ENCODE peak calls at places on chromosomes 11 and 22, in nine cellular contexts. Y is Peyer's patch, O is AG04450, P is AG09309, B is colonic mucosa, G is heart right ventricle, K is MM.1S, J is neural progenitor cell, A is astrocyte of the spinal cord. E is an unnamed sample.

GRCh38 chr11:72229925-72230763 is 5.6 kb downstream of the INPPL1 start:
- DNase-seq in A (no peak), G (no peak), O (no peak), J (no peak), P (no peak), B (no peak), K (no peak), Y (peak), E (no peak)

GRCh38 chr22:19663286-19663815 is 51.0 kb upstream of the SEPTIN5 start:
- DNase-seq in A (peak), K (peak), J (no peak), B (peak), G (peak), P (peak), Y (no peak), O (peak), E (peak)

GRCh38 chr11:108788565-108789199 is 123.8 kb downstream of the DDX10 start:
- DNase-seq in B (no peak), J (peak), A (peak), Y (no peak), G (peak), O (no peak), P (peak), K (peak), E (peak)

GRCh38 chr11:1561266-1561665 is 10.8 kb downstream of the DUSP8 start:
- DNase-seq in Y (no peak), J (no peak), O (no peak), G (no peak), P (no peak), B (no peak), K (no peak), A (no peak), E (no peak)

GRCh38 chr22:35552186-35552842 is 11.7 kb downstream of the RASD2 start:
- DNase-seq in G (no peak), Y (peak), B (peak), K (peak), O (no peak), J (peak), A (peak), P (no peak), E (no peak)

GRCh38 chr11:114358711-114359110 is 41.6 kb downstream of the C11orf71 start:
- DNase-seq in P (no peak), Y (no peak), B (peak), K (no peak), A (no peak), J (no peak), O (no peak), G (no peak), E (no peak)

GRCh38 chr11:78731008-78731407 is 156.3 kb upstream of the NARS2 start:
- DNase-seq in P (no peak), Y (no peak), G (no peak), B (no peak), A (no peak), O (no peak), K (no peak), J (no peak), E (no peak)

GRCh38 chr11:118342503-118343161 is at the start of gene CD3D:
- DNase-seq in B (no peak), Y (peak), P (no peak), K (no peak), J (no peak), O (no peak), G (no peak), A (no peak), E (no peak)

GRCh38 chr11:74783241-74783871 is 34.7 kb downstream of the RNF169 start:
- DNase-seq in P (peak), A (peak), O (no peak), B (no peak), K (peak), J (no peak), Y (no peak), G (peak), E (no peak)

GRCh38 chr11:73192272-73192671 is 25.8 kb upstream of the P2RY2 start:
- DNase-seq in K (no peak), A (no peak), J (no peak), B (no peak), Y (peak), O (no peak), G (no peak), P (no peak), E (no peak)

DNA sequence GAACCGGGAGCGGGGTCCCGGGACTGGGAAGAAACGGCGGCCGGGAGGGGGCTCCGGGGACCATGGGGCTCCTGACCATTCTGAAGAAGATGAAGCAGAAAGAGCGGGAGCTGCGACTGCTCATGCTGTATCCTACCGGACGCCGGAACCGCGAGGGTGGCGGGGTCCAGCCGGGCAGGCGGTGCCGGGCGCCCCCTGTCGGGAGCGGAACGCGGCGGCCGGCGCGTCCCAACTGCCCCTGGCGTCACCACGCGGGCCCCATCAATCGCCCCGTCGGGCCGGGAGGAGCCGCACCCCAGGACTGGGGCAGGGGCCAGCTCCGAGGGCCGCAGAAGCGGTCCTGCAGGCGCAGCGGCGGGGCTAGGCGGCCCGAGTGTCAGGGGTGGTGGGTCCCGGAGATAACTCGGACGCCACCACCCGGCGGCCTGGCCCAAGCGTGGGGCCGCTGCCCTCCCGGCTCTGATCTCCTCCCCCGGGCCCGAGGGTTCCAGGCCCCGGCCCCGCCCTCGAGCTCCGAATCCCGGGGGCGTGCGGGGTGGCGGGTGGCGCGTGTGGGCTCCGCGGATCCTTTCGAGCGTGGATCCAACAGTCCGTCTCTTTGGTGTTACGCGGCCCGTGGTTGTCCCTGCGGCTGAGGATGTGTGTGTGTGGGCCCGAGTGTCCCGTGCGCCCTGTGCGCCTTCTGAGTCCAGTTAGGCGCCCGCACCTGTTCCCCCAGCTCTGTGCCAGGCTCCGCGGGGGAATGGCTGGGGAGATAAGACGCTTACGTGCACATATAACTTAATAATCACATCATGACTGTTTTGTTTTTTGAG is at the start of gene ARL2:
- DNase-seq in K (peak), P (no peak), A (no peak), Y (no peak), B (no peak), O (no peak), J (no peak), G (peak), E (no peak)
- TF ChIP-seq CTCF in K (peak), P (peak), A (peak), Y (peak), B (peak), O (peak), J (peak), G (peak), E (peak)

DNA sequence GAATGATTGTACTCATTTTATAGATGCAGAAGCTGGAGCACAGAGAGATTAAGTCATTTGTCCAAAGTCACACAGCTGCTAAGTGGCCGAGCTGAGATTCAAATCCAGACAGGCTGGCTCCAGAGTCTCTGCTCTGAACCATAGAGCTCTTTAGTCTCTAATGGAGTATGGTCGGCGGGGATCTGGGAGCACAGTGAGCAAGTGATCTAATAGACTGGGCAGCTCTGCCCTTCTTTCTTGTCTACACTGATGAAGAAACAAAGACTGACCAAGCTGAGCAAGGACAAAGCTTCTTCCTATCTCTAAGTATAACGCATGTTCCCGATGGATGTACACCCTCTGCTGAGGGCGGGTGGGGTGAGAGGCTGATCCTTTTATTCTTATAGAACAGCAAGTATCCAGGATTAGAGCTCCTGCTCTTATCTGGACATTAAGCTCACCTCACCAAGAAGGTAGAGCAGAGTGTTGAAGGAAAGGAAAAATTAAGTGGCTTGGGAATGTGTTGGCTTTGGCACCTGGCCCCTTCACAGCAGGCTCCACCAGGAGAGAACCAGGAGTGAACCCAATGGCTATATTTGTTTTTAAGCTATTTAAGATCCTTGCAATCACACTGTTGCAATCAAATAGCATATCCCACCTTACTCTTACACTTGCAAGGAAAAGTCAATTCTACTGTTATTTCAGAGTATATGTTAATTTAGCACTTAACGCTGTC is 68.7 kb downstream of the ETS1 start:
- DNase-seq in G (no peak), B (no peak), K (no peak), A (peak), O (no peak), J (no peak), Y (no peak), P (no peak), E (no peak)
- H3K4me3 ChIP-seq in G (no peak), B (peak), K (no peak), A (peak), O (peak), J (no peak), Y (peak), P (peak), E (peak)

DNA sequence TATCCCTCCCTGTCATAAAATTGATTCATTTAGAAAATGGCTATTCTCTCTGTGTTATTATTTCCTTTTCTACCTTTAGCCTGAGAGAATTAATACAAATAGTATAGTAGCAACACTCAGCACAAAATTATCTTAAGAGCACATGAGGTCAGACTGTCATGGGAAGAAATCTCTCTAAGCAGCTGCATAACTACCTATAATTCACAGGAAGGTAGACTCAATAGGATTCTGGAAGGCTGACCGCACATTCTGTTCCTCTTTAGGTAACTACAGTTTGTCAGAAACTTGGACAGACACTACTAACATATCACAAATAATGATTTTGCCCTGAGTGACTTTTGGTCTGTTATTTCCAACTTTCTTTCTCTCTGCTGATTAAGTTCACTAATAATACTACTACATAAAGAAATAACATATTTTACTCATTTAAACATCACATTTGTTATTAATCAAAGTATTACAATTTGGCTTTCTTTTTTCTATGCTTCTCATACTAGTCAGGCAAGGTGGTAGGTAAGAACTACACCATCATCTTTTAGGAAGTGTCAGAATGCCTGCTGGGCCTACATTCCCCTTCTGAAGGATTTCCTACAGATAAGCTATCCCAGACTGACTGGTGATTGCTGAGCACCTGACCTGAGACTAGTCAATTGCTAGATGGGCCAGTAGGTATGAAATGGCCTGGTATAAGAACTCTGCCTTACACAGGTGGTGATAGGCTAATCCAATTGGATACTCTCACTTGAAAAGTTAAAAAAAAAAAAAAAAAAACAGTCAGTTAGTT is 325.1 kb downstream of the DLG2 start:
- DNase-seq in O (no peak), J (no peak), P (no peak), B (no peak), K (no peak), G (no peak), A (no peak), Y (no peak), E (no peak)
- TF ChIP-seq CTCF in O (no peak), J (no peak), P (no peak), B (no peak), K (no peak), G (no peak), A (no peak), Y (no peak), E (no peak)

GRCh38 chr11:48000432-48000831 is 20.1 kb downstream of the PTPRJ start:
- DNase-seq in P (no peak), G (no peak), B (no peak), J (no peak), A (no peak), Y (peak), O (no peak), K (no peak), E (no peak)

GRCh38 chr11:47997063-47998053 is 17.0 kb downstream of the PTPRJ start:
- DNase-seq in A (no peak), K (no peak), P (no peak), G (no peak), J (no peak), B (no peak), Y (peak), O (no peak), E (no peak)

GRCh38 chr11:47998733-47999359 is 18.5 kb downstream of the PTPRJ start:
- DNase-seq in A (no peak), P (no peak), G (no peak), Y (peak), O (no peak), K (no peak), B (peak), J (no peak), E (no peak)

GRCh38 chr11:47995318-47995717 is 15.0 kb downstream of the PTPRJ start:
- DNase-seq in J (no peak), K (no peak), Y (peak), B (peak), O (no peak), G (no peak), P (no peak), A (no peak), E (no peak)

DNA sequence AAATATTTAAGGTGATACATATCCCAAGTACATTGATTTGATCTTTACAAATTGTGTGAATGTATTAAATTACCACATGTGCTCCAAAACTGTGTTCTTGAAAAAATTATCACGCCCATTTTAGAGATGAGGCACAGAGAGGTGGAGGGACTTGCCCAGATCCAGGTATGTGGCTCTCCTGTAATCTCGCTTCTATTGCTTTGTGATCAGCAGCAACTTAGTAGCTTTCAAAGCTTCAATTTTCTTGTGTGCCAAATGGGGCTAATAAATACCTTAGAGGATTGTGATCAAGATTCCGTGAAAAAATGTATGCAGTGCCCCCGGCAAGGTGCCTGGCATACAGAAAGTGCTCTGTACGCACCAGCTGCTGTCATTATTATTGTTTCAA is 18.0 kb downstream of the PTPRJ start:
- DNase-seq in P (no peak), B (no peak), G (no peak), Y (no peak), A (no peak), J (no peak), K (no peak), O (no peak), E (no peak)
- H3K4me3 ChIP-seq in P (no peak), B (no peak), G (no peak), Y (no peak), A (no peak), J (no peak), K (no peak), O (no peak), E (no peak)

DNA sequence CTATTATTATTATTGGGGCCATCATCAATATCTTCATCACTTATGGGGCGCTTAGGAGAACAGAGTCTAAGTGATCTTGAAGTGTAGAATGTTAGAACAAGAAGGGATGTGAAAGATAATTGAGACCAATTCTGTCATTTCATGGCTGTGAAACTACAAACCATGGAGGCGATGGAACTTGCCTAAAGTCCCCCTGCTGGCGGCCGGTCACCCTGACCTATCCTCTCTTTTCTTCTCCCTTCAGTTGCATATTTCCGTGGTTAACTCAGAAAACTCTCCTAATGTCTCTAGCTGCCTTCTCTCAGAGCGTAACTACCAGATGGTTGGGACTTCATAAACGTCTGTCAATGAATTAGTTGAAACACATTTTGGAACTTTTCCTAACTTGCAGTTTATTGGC is 6.6 kb upstream of the OR4B1 start:
- DNase-seq in K (no peak), G (no peak), O (no peak), B (no peak), J (no peak), A (no peak), Y (no peak), P (no peak), E (no peak)
- TF ChIP-seq CTCF in K (no peak), G (peak), O (peak), B (no peak), J (no peak), A (no peak), Y (no peak), P (peak), E (no peak)

GRCh38 chr11:123212406-123212805 is 17.4 kb upstream of the CLMP start:
- DNase-seq in J (no peak), B (no peak), K (no peak), P (no peak), Y (no peak), G (no peak), A (no peak), O (no peak), E (no peak)

GRCh38 chr11:123211134-123211879 is 16.3 kb upstream of the CLMP start:
- DNase-seq in K (no peak), A (no peak), P (no peak), J (peak), O (no peak), Y (no peak), G (no peak), B (no peak), E (no peak)

GRCh38 chr11:123211981-123212380 is 16.9 kb upstream of the CLMP start:
- DNase-seq in K (no peak), P (no peak), A (no peak), J (no peak), O (no peak), G (no peak), Y (no peak), B (no peak), E (no peak)

GRCh38 chr11:123214396-123214795 is 19.3 kb upstream of the CLMP start:
- DNase-seq in P (no peak), G (no peak), J (no peak), O (no peak), Y (no peak), A (no peak), K (no peak), B (no peak), E (no peak)

DNA sequence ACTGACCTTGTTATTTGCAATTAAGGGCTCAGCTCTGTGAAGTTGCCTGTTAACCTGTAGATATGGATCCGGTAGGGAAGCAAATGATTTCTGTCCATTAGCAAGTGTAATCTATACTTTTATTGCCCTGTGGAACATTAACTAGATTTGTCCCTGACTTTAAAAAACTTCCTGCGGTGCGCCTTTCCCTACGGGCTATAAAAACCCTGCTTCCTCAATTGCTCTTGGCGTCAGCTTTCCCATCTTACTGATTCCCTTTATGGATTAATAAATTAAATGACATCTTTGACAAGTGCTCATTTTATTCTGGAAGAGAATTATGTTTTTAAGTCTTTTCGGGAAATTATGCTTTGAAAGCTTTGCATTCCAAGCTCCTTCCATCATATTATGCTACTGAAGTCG is 18.3 kb upstream of the CLMP start:
- DNase-seq in A (no peak), B (peak), P (no peak), K (no peak), O (no peak), Y (no peak), J (no peak), G (no peak), E (no peak)
- H3K4me3 ChIP-seq in A (no peak), B (no peak), P (no peak), K (no peak), O (no peak), Y (no peak), J (no peak), G (no peak), E (no peak)

GRCh38 chr11:64764753-64765152 is 5.0 kb upstream of the PYGM start:
- DNase-seq in A (no peak), B (no peak), P (no peak), K (no peak), J (no peak), G (no peak), Y (peak), O (no peak), E (no peak)

GRCh38 chr11:64763804-64764611 is 4.2 kb upstream of the PYGM start:
- DNase-seq in Y (peak), O (no peak), B (no peak), K (no peak), P (no peak), G (no peak), A (no peak), J (peak), E (no peak)

GRCh38 chr11:64760759-64761417 is 1.1 kb upstream of the PYGM start:
- DNase-seq in Y (peak), G (no peak), K (no peak), J (no peak), P (no peak), B (no peak), O (no peak), A (no peak), E (no peak)

GRCh38 chr11:64762916-64763803 is 3.4 kb upstream of the PYGM start:
- DNase-seq in O (no peak), G (no peak), J (peak), K (no peak), P (no peak), A (peak), Y (peak), B (no peak), E (peak)

DNA sequence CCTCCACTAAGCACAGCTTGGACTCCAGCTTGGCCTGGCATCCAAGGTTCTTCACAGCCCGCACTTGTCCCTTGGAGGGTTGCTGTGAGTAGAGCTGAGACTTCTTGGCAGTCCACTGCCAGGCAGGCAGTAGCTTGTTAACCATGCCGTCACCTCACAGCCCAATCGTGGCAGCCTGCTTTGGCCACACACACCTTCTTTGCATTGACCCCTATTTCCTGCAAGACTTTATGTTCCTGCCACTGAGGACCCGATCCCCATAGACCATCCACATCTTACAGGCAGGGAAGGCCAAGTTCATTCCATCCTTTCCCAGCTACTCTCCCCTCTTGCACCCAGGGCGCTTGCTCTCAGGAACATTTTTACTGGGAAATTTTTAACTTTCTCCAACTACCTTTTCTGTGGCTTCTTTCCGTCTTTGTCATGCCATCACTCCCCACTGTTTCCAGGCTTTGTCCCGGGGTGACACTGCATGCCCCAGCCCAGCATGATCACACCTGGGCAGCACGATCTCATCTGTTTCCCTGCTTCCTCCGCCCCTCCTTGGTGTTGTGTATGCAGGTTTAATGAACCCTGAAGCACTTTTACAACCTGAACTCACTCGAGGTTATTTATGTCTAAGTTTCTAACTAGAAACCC is 2.6 kb upstream of the PYGM start:
- DNase-seq in P (no peak), O (no peak), B (no peak), A (no peak), G (no peak), J (no peak), K (no peak), Y (peak), E (no peak)
- TF ChIP-seq CTCF in P (no peak), O (no peak), B (no peak), A (no peak), G (no peak), J (no peak), K (no peak), Y (no peak), E (no peak)